ENCODE peak calls at places on chromosomes 1 and 21, in nine cellular contexts. One of them, this sample, is unnamed.

GRCh38 chr1:97063532-97063931 is 341.9 kb downstream of the PTBP2 start:
- DNase-seq in colonic mucosa: peak; percentile 31
- DNase-seq in astrocyte of the spinal cord: no peak
- DNase-seq in GM12865: no peak
- DNase-seq in esophagus squamous epithelium: no peak
- DNase-seq in lower lobe of right lung: no peak
- DNase-seq in kidney epithelial cell: no peak
- DNase-seq in Caco-2: no peak
- DNase-seq in GM23338: no peak
- DNase-seq in this sample: no peak

GRCh38 chr1:223665592-223666312 is at the start of gene CAPN8:
- DNase-seq in colonic mucosa: peak; percentile 83
- DNase-seq in astrocyte of the spinal cord: no peak
- DNase-seq in GM12865: no peak
- DNase-seq in esophagus squamous epithelium: no peak
- DNase-seq in lower lobe of right lung: no peak
- DNase-seq in kidney epithelial cell: no peak
- DNase-seq in Caco-2: peak; percentile 64
- DNase-seq in GM23338: no peak
- DNase-seq in this sample: no peak

GRCh38 chr21:39523398-39523797 is 71.6 kb downstream of the SH3BGR start:
- DNase-seq in colonic mucosa: peak; percentile 86
- DNase-seq in astrocyte of the spinal cord: no peak
- DNase-seq in GM12865: no peak
- DNase-seq in esophagus squamous epithelium: no peak
- DNase-seq in lower lobe of right lung: peak; percentile 55
- DNase-seq in kidney epithelial cell: no peak
- DNase-seq in Caco-2: no peak
- DNase-seq in GM23338: no peak
- DNase-seq in this sample: peak; percentile 8

GRCh38 chr1:48726557-48726956 is 50.1 kb downstream of the BEND5 start:
- DNase-seq in colonic mucosa: no peak
- DNase-seq in astrocyte of the spinal cord: no peak
- DNase-seq in GM12865: no peak
- DNase-seq in esophagus squamous epithelium: no peak
- DNase-seq in lower lobe of right lung: no peak
- DNase-seq in kidney epithelial cell: no peak
- DNase-seq in Caco-2: no peak
- DNase-seq in GM23338: no peak
- DNase-seq in this sample: no peak

GRCh38 chr1:214474467-214474866 is 76.9 kb downstream of the PTPN14 start:
- DNase-seq in colonic mucosa: no peak
- DNase-seq in astrocyte of the spinal cord: no peak
- DNase-seq in GM12865: no peak
- DNase-seq in esophagus squamous epithelium: no peak
- DNase-seq in lower lobe of right lung: no peak
- DNase-seq in kidney epithelial cell: no peak
- DNase-seq in Caco-2: no peak
- DNase-seq in GM23338: no peak
- DNase-seq in this sample: no peak

GRCh38 chr1:179121159-179121938 is 39.5 kb downstream of the TOR3A start:
- DNase-seq in colonic mucosa: peak; percentile 66
- DNase-seq in astrocyte of the spinal cord: peak; percentile 69
- DNase-seq in GM12865: peak; percentile 54
- DNase-seq in esophagus squamous epithelium: no peak
- DNase-seq in lower lobe of right lung: no peak
- DNase-seq in kidney epithelial cell: no peak
- DNase-seq in Caco-2: no peak
- DNase-seq in GM23338: peak; percentile 79
- DNase-seq in this sample: peak; percentile 68

GRCh38 chr1:52553372-52554266 is 727 bp upstream of the TUT4 start:
- DNase-seq in colonic mucosa: peak; percentile 80
- DNase-seq in astrocyte of the spinal cord: peak; percentile 84
- DNase-seq in GM12865: peak; percentile 91
- DNase-seq in esophagus squamous epithelium: peak; percentile 39
- DNase-seq in lower lobe of right lung: peak; percentile 92
- DNase-seq in kidney epithelial cell: peak; percentile 38
- DNase-seq in Caco-2: peak; percentile 87
- DNase-seq in GM23338: peak; percentile 86
- DNase-seq in this sample: peak; percentile 77

GRCh38 chr1:192702212-192702993 is 66.5 kb downstream of the RGS13 start:
- DNase-seq in colonic mucosa: no peak
- DNase-seq in astrocyte of the spinal cord: peak; percentile 67
- DNase-seq in GM12865: no peak
- DNase-seq in esophagus squamous epithelium: no peak
- DNase-seq in lower lobe of right lung: no peak
- DNase-seq in kidney epithelial cell: peak; percentile 31
- DNase-seq in Caco-2: no peak
- DNase-seq in GM23338: no peak
- DNase-seq in this sample: peak; percentile 43

GRCh38 chr1:32063261-32063681 is 9.5 kb upstream of the TMEM39B start:
- DNase-seq in colonic mucosa: no peak
- DNase-seq in astrocyte of the spinal cord: peak; percentile 74
- DNase-seq in GM12865: peak; percentile 46
- DNase-seq in esophagus squamous epithelium: no peak
- DNase-seq in lower lobe of right lung: no peak
- DNase-seq in kidney epithelial cell: no peak
- DNase-seq in Caco-2: no peak
- DNase-seq in GM23338: peak; percentile 74
- DNase-seq in this sample: peak; percentile 78

GRCh38 chr21:43719748-43720538 is 1.0 kb downstream of the PDXK start:
- DNase-seq in colonic mucosa: no peak
- DNase-seq in astrocyte of the spinal cord: no peak
- DNase-seq in GM12865: peak; percentile 44
- DNase-seq in esophagus squamous epithelium: no peak
- DNase-seq in lower lobe of right lung: peak; percentile 76
- DNase-seq in kidney epithelial cell: no peak
- DNase-seq in Caco-2: no peak
- DNase-seq in GM23338: no peak
- DNase-seq in this sample: no peak

GRCh38 chr21:33655591-33656221 is 13.4 kb downstream of the ITSN1 start:
- DNase-seq in colonic mucosa: peak; percentile 25
- DNase-seq in astrocyte of the spinal cord: peak; percentile 91
- DNase-seq in GM12865: no peak
- DNase-seq in esophagus squamous epithelium: no peak
- DNase-seq in lower lobe of right lung: no peak
- DNase-seq in kidney epithelial cell: peak; percentile 96
- DNase-seq in Caco-2: peak; percentile 87
- DNase-seq in GM23338: peak; percentile 73
- DNase-seq in this sample: peak; percentile 94
- H3K4me3 ChIP-seq in colonic mucosa: no peak overlapping the region
- H3K4me3 ChIP-seq in astrocyte of the spinal cord: no peak overlapping the region
- H3K4me3 ChIP-seq in GM12865: no peak overlapping the region
- H3K4me3 ChIP-seq in esophagus squamous epithelium: no peak overlapping the region
- H3K4me3 ChIP-seq in lower lobe of right lung: no peak overlapping the region
- H3K4me3 ChIP-seq in kidney epithelial cell: no peak overlapping the region
- H3K4me3 ChIP-seq in Caco-2: no peak overlapping the region
- H3K4me3 ChIP-seq in GM23338: no peak overlapping the region
- H3K4me3 ChIP-seq in this sample: no peak overlapping the region

GRCh38 chr1:55478742-55479141 is 263.6 kb upstream of the USP24 start:
- DNase-seq in colonic mucosa: no peak
- DNase-seq in astrocyte of the spinal cord: peak; percentile 62
- DNase-seq in GM12865: peak; percentile 11
- DNase-seq in esophagus squamous epithelium: no peak
- DNase-seq in lower lobe of right lung: no peak
- DNase-seq in kidney epithelial cell: no peak
- DNase-seq in Caco-2: no peak
- DNase-seq in GM23338: peak; percentile 32
- DNase-seq in this sample: peak; percentile 46
- TF ChIP-seq CTCF in colonic mucosa: no peak
- TF ChIP-seq CTCF in astrocyte of the spinal cord: peak; percentile 20
- TF ChIP-seq CTCF in GM12865: peak; percentile 17
- TF ChIP-seq CTCF in esophagus squamous epithelium: no peak
- TF ChIP-seq CTCF in lower lobe of right lung: no peak
- TF ChIP-seq CTCF in kidney epithelial cell: peak; percentile 4
- TF ChIP-seq CTCF in Caco-2: no peak
- TF ChIP-seq CTCF in GM23338: peak; percentile 42
- TF ChIP-seq CTCF in this sample: peak; percentile 25

GRCh38 chr1:162021124-162021523 is 2.5 kb downstream of the OLFML2B start:
- DNase-seq in colonic mucosa: no peak
- DNase-seq in astrocyte of the spinal cord: no peak
- DNase-seq in GM12865: no peak
- DNase-seq in esophagus squamous epithelium: no peak
- DNase-seq in lower lobe of right lung: no peak
- DNase-seq in kidney epithelial cell: no peak
- DNase-seq in Caco-2: no peak
- DNase-seq in GM23338: peak; percentile 16
- DNase-seq in this sample: no peak
- H3K4me3 ChIP-seq in colonic mucosa: no peak overlapping the region
- H3K4me3 ChIP-seq in astrocyte of the spinal cord: no peak overlapping the region
- H3K4me3 ChIP-seq in GM12865: no peak overlapping the region
- H3K4me3 ChIP-seq in esophagus squamous epithelium: no peak overlapping the region
- H3K4me3 ChIP-seq in lower lobe of right lung: no peak overlapping the region
- H3K4me3 ChIP-seq in kidney epithelial cell: no peak overlapping the region
- H3K4me3 ChIP-seq in Caco-2: no peak overlapping the region
- H3K4me3 ChIP-seq in GM23338: no peak overlapping the region
- H3K4me3 ChIP-seq in this sample: no peak overlapping the region

GRCh38 chr1:159798893-159799292 is 3.3 kb upstream of the FCRL6 start:
- DNase-seq in colonic mucosa: peak; percentile 73
- DNase-seq in astrocyte of the spinal cord: peak; percentile 84
- DNase-seq in GM12865: peak; percentile 67
- DNase-seq in esophagus squamous epithelium: no peak
- DNase-seq in lower lobe of right lung: no peak
- DNase-seq in kidney epithelial cell: peak; percentile 26
- DNase-seq in Caco-2: peak; percentile 78
- DNase-seq in GM23338: peak; percentile 95
- DNase-seq in this sample: peak; percentile 91
- TF ChIP-seq CTCF in colonic mucosa: peak; percentile 74
- TF ChIP-seq CTCF in astrocyte of the spinal cord: peak; percentile 71
- TF ChIP-seq CTCF in GM12865: peak; percentile 61
- TF ChIP-seq CTCF in esophagus squamous epithelium: peak; percentile 36
- TF ChIP-seq CTCF in lower lobe of right lung: peak; percentile 82
- TF ChIP-seq CTCF in kidney epithelial cell: peak; percentile 68
- TF ChIP-seq CTCF in Caco-2: peak; percentile 69
- TF ChIP-seq CTCF in GM23338: peak; percentile 91
- TF ChIP-seq CTCF in this sample: peak; percentile 70

GRCh38 chr1:21927531-21928237 is 9.4 kb downstream of the HSPG2 start:
- DNase-seq in colonic mucosa: peak; percentile 95
- DNase-seq in astrocyte of the spinal cord: no peak
- DNase-seq in GM12865: no peak
- DNase-seq in esophagus squamous epithelium: no peak
- DNase-seq in lower lobe of right lung: no peak
- DNase-seq in kidney epithelial cell: no peak
- DNase-seq in Caco-2: peak; percentile 94
- DNase-seq in GM23338: no peak
- DNase-seq in this sample: peak; percentile 60
- H3K4me3 ChIP-seq in colonic mucosa: no peak overlapping the region
- H3K4me3 ChIP-seq in astrocyte of the spinal cord: no peak overlapping the region
- H3K4me3 ChIP-seq in GM12865: no peak overlapping the region
- H3K4me3 ChIP-seq in esophagus squamous epithelium: no peak overlapping the region
- H3K4me3 ChIP-seq in lower lobe of right lung: no peak overlapping the region
- H3K4me3 ChIP-seq in kidney epithelial cell: no peak overlapping the region
- H3K4me3 ChIP-seq in Caco-2: no peak overlapping the region
- H3K4me3 ChIP-seq in GM23338: no peak overlapping the region
- H3K4me3 ChIP-seq in this sample: no peak overlapping the region

DNA sequence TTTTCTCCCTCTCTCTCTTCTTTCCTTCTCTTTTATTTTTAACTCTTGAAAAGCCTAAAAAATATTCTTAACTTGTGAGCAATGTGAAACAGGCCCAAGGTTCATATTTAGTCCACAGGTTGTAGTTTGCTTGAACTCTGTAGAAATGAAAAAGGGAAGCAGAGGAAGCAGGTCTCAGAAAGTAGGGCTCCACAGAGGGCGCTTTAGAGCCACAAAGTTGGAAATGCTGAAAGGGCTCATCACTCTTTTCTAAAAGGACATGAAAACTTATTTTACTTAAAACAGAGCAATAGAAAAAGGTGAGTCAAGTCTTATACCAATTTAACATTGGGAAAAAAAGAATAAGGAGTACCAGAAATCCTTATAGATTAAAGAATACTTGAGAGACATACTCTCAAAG is 247.0 kb downstream of the USP25 start:
- DNase-seq in colonic mucosa: no peak
- DNase-seq in astrocyte of the spinal cord: no peak
- DNase-seq in GM12865: no peak
- DNase-seq in esophagus squamous epithelium: no peak
- DNase-seq in lower lobe of right lung: no peak
- DNase-seq in kidney epithelial cell: no peak
- DNase-seq in Caco-2: no peak
- DNase-seq in GM23338: peak; percentile 46
- DNase-seq in this sample: peak; percentile 5
- TF ChIP-seq CTCF in colonic mucosa: no peak
- TF ChIP-seq CTCF in astrocyte of the spinal cord: peak; percentile 42
- TF ChIP-seq CTCF in GM12865: no peak
- TF ChIP-seq CTCF in esophagus squamous epithelium: no peak
- TF ChIP-seq CTCF in lower lobe of right lung: no peak
- TF ChIP-seq CTCF in kidney epithelial cell: peak; percentile 34
- TF ChIP-seq CTCF in Caco-2: peak; percentile 41
- TF ChIP-seq CTCF in GM23338: peak; percentile 57
- TF ChIP-seq CTCF in this sample: peak; percentile 44

DNA sequence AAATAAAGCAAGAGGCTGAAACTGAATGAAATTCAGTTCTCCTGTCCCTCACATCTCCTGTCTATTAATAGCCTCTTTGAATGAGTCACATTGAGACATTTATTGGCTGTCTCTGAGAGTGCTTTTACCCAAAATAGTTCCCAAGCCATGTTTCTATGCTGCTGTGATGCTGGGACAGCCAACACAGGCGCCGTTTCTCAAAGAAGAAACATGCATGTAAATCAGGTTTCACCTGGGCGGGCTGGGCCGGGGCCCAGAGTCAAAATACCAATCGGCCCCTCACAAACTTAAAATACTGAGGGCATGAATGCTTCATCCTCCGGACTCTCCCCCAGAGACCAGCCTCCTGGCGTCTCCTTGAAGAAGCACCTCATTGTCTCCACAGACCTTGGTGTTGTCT is 105.2 kb downstream of the EDEM3 start:
- DNase-seq in colonic mucosa: no peak
- DNase-seq in astrocyte of the spinal cord: no peak
- DNase-seq in GM12865: peak; percentile 89
- DNase-seq in esophagus squamous epithelium: no peak
- DNase-seq in lower lobe of right lung: no peak
- DNase-seq in kidney epithelial cell: no peak
- DNase-seq in Caco-2: no peak
- DNase-seq in GM23338: no peak
- DNase-seq in this sample: peak; percentile 46
- H3K4me3 ChIP-seq in colonic mucosa: no peak overlapping the region
- H3K4me3 ChIP-seq in astrocyte of the spinal cord: no peak overlapping the region
- H3K4me3 ChIP-seq in GM12865: peak overlapping the region; percentile 21
- H3K4me3 ChIP-seq in esophagus squamous epithelium: no peak overlapping the region
- H3K4me3 ChIP-seq in lower lobe of right lung: no peak overlapping the region
- H3K4me3 ChIP-seq in kidney epithelial cell: no peak overlapping the region
- H3K4me3 ChIP-seq in Caco-2: no peak overlapping the region
- H3K4me3 ChIP-seq in GM23338: no peak overlapping the region
- H3K4me3 ChIP-seq in this sample: no peak overlapping the region